ENCODE peak calls at places on chromosomes 4 and X, in nine cellular contexts. I is mucosa of descending colon; O is CD4-positive, alpha-beta T cell; G is HFF-Myc; E is neural crest cell; M is astrocyte of the spinal cord; H is hepatocyte; A is left lung; T is BE2C. P is an unnamed sample.

GRCh38 chr4:76495166-76495565 is 60.1 kb downstream of the SHROOM3 start:
- DNase-seq in I (no peak), O (no peak), G (no peak), E (no peak), M (no peak), H (no peak), A (no peak), T (no peak), P (no peak)

GRCh38 chr4:16582526-16582925 is 315.9 kb downstream of the LDB2 start:
- DNase-seq in I (no peak), O (no peak), G (no peak), E (no peak), M (no peak), H (no peak), A (no peak), T (peak), P (no peak)

GRCh38 chrX:31871989-31872388 is 800.1 kb upstream of the FTHL17 start:
- DNase-seq in I (no peak), O (no peak), G (no peak), E (no peak), M (peak), H (no peak), A (no peak), T (no peak), P (no peak)

GRCh38 chrX:107454302-107454701 is 4.8 kb downstream of the FRMPD3 start:
- DNase-seq in I (no peak), O (no peak), G (peak), E (no peak), M (peak), H (no peak), A (no peak), T (no peak), P (no peak)

GRCh38 chr4:77921701-77922100 is 59.1 kb downstream of the MRPL1 start:
- DNase-seq in I (no peak), O (no peak), G (peak), E (no peak), M (peak), H (peak), A (no peak), T (no peak), P (no peak)

GRCh38 chr4:23890369-23891063 is 669 bp upstream of the PPARGC1A start:
- DNase-seq in I (no peak), O (no peak), G (no peak), E (no peak), M (peak), H (no peak), A (no peak), T (no peak), P (no peak)

GRCh38 chr4:149264093-149264733 is 551.4 kb downstream of the IQCM start:
- DNase-seq in I (no peak), O (no peak), G (peak), E (peak), M (peak), H (peak), A (peak), T (peak), P (no peak)

GRCh38 chr4:8855781-8856245 is 15.8 kb downstream of the HMX1 start:
- DNase-seq in I (no peak), O (no peak), G (no peak), E (no peak), M (no peak), H (no peak), A (no peak), T (peak), P (no peak)

GRCh38 chr4:28444886-28445496 is 1584.3 kb downstream of the STIM2 start:
- DNase-seq in I (no peak), O (no peak), G (no peak), E (no peak), M (no peak), H (no peak), A (no peak), T (peak), P (no peak)

GRCh38 chrX:136307471-136307870 is 6.7 kb downstream of the ADGRG4 start:
- DNase-seq in I (no peak), O (no peak), G (no peak), E (no peak), M (no peak), H (no peak), A (no peak), T (no peak), P (no peak)

GRCh38 chrX:8820910-8821527 is 19.8 kb upstream of the FAM9A start:
- DNase-seq in I (no peak), O (no peak), G (no peak), E (no peak), M (no peak), H (peak), A (no peak), T (no peak), P (no peak)

GRCh38 chr4:3851211-3851610 is 85.0 kb downstream of the ADRA2C start:
- DNase-seq in I (no peak), O (no peak), G (peak), E (no peak), M (no peak), H (no peak), A (no peak), T (no peak), P (no peak)

GRCh38 chr4:5616331-5616950 is 91.9 kb downstream of the EVC2 start:
- DNase-seq in I (no peak), O (no peak), G (no peak), E (no peak), M (no peak), H (no peak), A (no peak), T (no peak), P (no peak)

GRCh38 chr4:6250235-6250983 is 19.2 kb upstream of the WFS1 start:
- DNase-seq in I (no peak), O (no peak), G (no peak), E (peak), M (peak), H (peak), A (no peak), T (no peak), P (no peak)

GRCh38 chr4:147975902-147976301 is 244.0 kb downstream of the ARHGAP10 start:
- DNase-seq in I (no peak), O (no peak), G (no peak), E (no peak), M (peak), H (no peak), A (no peak), T (no peak), P (no peak)

GRCh38 chr4:126727461-126727860 is 905.3 kb upstream of the INTU start:
- DNase-seq in I (no peak), O (no peak), G (no peak), E (no peak), M (peak), H (no peak), A (no peak), T (no peak), P (no peak)

GRCh38 chr4:120897981-120898719 is 24.4 kb downstream of the PRDM5 start:
- DNase-seq in I (no peak), O (no peak), G (no peak), E (no peak), M (no peak), H (no peak), A (no peak), T (no peak), P (no peak)

GRCh38 chr4:2771264-2771663 is 15.1 kb upstream of the TNIP2 start:
- DNase-seq in I (no peak), O (no peak), G (no peak), E (no peak), M (no peak), H (no peak), A (peak), T (no peak), P (no peak)

GRCh38 chr4:21596521-21596920 is 352.1 kb downstream of the KCNIP4 start:
- DNase-seq in I (no peak), O (no peak), G (no peak), E (no peak), M (no peak), H (peak), A (no peak), T (no peak), P (no peak)

GRCh38 chr4:64784125-64784524 is 374.9 kb upstream of the TECRL start:
- DNase-seq in I (no peak), O (no peak), G (no peak), E (no peak), M (peak), H (no peak), A (no peak), T (no peak), P (no peak)

GRCh38 chrX:95893632-95894031 is 791.0 kb upstream of the DIAPH2 start:
- DNase-seq in I (no peak), O (no peak), G (no peak), E (no peak), M (peak), H (no peak), A (no peak), T (no peak), P (no peak)

GRCh38 chr4:48706741-48707140 is 73.3 kb downstream of the FRYL start:
- DNase-seq in I (no peak), O (no peak), G (no peak), E (no peak), M (no peak), H (no peak), A (no peak), T (peak), P (no peak)

GRCh38 chrX:54397113-54397512 is 39.3 kb upstream of the WNK3 start:
- DNase-seq in I (no peak), O (no peak), G (no peak), E (no peak), M (no peak), H (no peak), A (no peak), T (no peak), P (no peak)

GRCh38 chr4:1061372-1061700 is 49.9 kb downstream of the FGFRL1 start:
- DNase-seq in I (no peak), O (no peak), G (no peak), E (no peak), M (no peak), H (no peak), A (no peak), T (no peak), P (no peak)

GRCh38 chrX:96685205-96686099 is 810 bp downstream of the DIAPH2 start:
- DNase-seq in I (peak), O (no peak), G (no peak), E (peak), M (peak), H (peak), A (peak), T (no peak), P (peak)

GRCh38 chr4:73067971-73068394 is 1.5 kb downstream of the COX18 start:
- DNase-seq in I (no peak), O (no peak), G (no peak), E (no peak), M (peak), H (no peak), A (no peak), T (no peak), P (no peak)

GRCh38 chr4:69858683-69859082 is 1.3 kb downstream of the SULT1E1 start:
- DNase-seq in I (no peak), O (no peak), G (no peak), E (no peak), M (peak), H (peak), A (no peak), T (no peak), P (no peak)

GRCh38 chr4:184409911-184410692 is 64.2 kb downstream of the IRF2 start:
- DNase-seq in I (no peak), O (no peak), G (no peak), E (no peak), M (no peak), H (no peak), A (no peak), T (no peak), P (no peak)

GRCh38 chr4:43163101-43163792 is 270.7 kb downstream of the GRXCR1 start:
- DNase-seq in I (no peak), O (no peak), G (no peak), E (no peak), M (no peak), H (no peak), A (no peak), T (no peak), P (no peak)

GRCh38 chrX:68829594-68830485 is 1.0 kb downstream of the EFNB1 start:
- DNase-seq in I (peak), O (peak), G (no peak), E (no peak), M (peak), H (peak), A (no peak), T (peak), P (no peak)

GRCh38 chr4:116272336-116272735 is 813.0 kb downstream of the TRAM1L1 start:
- DNase-seq in I (no peak), O (no peak), G (no peak), E (no peak), M (no peak), H (no peak), A (no peak), T (no peak), P (no peak)

GRCh38 chr4:602559-602942 is 22.8 kb upstream of the PDE6B start:
- DNase-seq in I (peak), O (peak), G (no peak), E (peak), M (no peak), H (peak), A (peak), T (peak), P (peak)

GRCh38 chr4:41216294-41217019 is 2.1 kb upstream of the APBB2 start:
- DNase-seq in I (peak), O (peak), G (peak), E (peak), M (peak), H (peak), A (peak), T (peak), P (peak)
- TF ChIP-seq CTCF in I (no peak), O (no peak), G (peak), E (peak), M (peak), H (peak), A (peak), T (peak), P (peak)

GRCh38 chrX:20595928-20596550 is 329.3 kb upstream of the RPS6KA3 start:
- DNase-seq in I (no peak), O (no peak), G (no peak), E (no peak), M (no peak), H (peak), A (no peak), T (peak), P (no peak)

GRCh38 chrX:20596856-20597255 is 330.1 kb upstream of the RPS6KA3 start:
- DNase-seq in I (no peak), O (no peak), G (no peak), E (no peak), M (no peak), H (no peak), A (no peak), T (no peak), P (no peak)

GRCh38 chrX:20593836-20594235 is 327.1 kb upstream of the RPS6KA3 start:
- DNase-seq in I (no peak), O (no peak), G (no peak), E (no peak), M (no peak), H (no peak), A (no peak), T (no peak), P (no peak)

GRCh38 chrX:20593402-20593801 is 326.7 kb upstream of the RPS6KA3 start:
- DNase-seq in I (no peak), O (no peak), G (no peak), E (no peak), M (no peak), H (no peak), A (no peak), T (no peak), P (no peak)

DNA sequence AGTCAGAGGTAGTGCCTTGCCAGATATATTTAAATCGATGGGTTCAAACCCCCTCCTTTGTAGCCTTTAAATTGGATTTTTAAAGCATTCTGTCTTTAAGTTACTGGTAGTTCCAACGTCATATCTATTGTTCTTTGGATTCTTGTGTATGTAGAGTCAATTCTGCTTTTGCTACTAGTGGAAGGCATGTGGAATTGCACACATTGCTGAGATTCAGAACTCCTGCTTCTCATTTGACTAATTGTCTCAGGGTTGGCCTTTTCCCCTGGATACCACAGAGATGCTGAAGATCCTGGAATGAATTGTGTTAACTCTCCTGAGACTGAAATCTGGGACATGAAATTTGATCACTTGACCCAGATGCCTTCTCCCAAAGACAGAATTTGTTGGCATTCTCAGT is 328.3 kb upstream of the RPS6KA3 start:
- DNase-seq in I (no peak), O (no peak), G (no peak), E (no peak), M (no peak), H (no peak), A (no peak), T (no peak), P (no peak)
- TF ChIP-seq CTCF in I (no peak), O (no peak), G (no peak), E (peak), M (peak), H (peak), A (no peak), T (peak), P (peak)

GRCh38 chr4:152937535-152938236 is 1.6 kb downstream of the FHDC1 start:
- DNase-seq in I (peak), O (no peak), G (no peak), E (peak), M (peak), H (peak), A (peak), T (peak), P (no peak)

GRCh38 chr4:152936446-152937279 is 540 bp downstream of the FHDC1 start:
- DNase-seq in I (peak), O (peak), G (no peak), E (peak), M (no peak), H (peak), A (peak), T (peak), P (peak)

GRCh38 chr4:152937280-152937534 is 1.1 kb downstream of the FHDC1 start:
- DNase-seq in I (no peak), O (no peak), G (no peak), E (no peak), M (no peak), H (no peak), A (no peak), T (no peak), P (peak)

GRCh38 chr4:152935138-152935537 is 985 bp upstream of the FHDC1 start:
- DNase-seq in I (peak), O (no peak), G (no peak), E (no peak), M (no peak), H (peak), A (peak), T (no peak), P (peak)

GRCh38 chr4:152935661-152936445 is at the start of gene FHDC1:
- DNase-seq in I (peak), O (no peak), G (no peak), E (peak), M (no peak), H (peak), A (peak), T (peak), P (peak)
- TF ChIP-seq CTCF in I (no peak), O (no peak), G (no peak), E (no peak), M (no peak), H (no peak), A (no peak), T (no peak), P (peak)

DNA sequence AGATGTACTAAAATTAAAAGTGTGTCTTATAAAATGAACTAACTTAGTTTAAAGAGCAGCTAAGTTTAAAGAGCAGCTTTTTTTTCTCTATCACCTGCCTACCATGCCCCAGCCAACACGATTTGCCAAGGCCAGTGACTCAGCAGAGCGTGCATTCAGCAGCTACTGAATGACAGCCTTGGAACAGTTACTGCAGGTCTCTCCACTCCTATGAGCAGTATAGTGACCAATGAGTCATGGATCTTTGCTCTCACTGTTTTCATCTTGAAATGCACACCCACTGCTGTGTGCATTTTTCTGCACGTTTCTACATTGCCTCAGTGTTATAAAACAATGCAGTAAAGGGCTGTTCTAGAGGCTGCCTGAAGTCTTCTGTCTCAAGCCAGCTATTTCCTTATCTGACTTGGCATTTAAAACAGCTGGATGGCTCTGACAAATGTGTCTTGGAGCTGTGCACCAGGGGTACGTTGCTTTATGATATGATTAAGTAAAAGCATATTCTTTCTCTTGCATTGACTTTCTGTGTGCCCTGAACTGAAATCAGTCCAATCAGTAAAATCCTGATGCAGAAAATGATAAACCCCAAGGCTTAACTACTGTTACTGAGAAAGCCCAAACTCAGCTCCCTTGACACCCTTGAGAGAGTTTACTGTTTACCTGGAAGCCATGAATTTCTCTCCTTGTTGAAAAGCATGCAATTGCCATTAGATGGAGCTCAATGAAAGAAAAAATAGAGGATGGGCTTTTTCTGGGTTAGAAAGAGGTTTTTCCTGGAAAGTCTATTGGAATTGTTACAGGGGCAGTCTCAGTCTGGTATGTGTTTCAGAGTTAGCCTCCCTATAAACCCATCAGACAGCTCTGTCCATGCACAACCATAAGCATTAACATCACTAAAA is 66.2 kb upstream of the C4orf54 start:
- DNase-seq in I (peak), O (no peak), G (peak), E (no peak), M (peak), H (peak), A (peak), T (no peak), P (no peak)
- TF ChIP-seq CTCF in I (no peak), O (no peak), G (no peak), E (no peak), M (no peak), H (peak), A (no peak), T (no peak), P (no peak)

GRCh38 chr4:139568206-139568969 is 12.4 kb upstream of the SETD7 start:
- DNase-seq in I (no peak), O (no peak), G (no peak), E (no peak), M (no peak), H (no peak), A (no peak), T (no peak), P (no peak)
- TF ChIP-seq CTCF in I (no peak), O (no peak), G (no peak), E (no peak), M (no peak), H (no peak), A (no peak), T (no peak), P (no peak)